ENCODE peak calls at places on chromosomes 3 and 15, in four cellular contexts. L, C, I and T are unnamed samples.

GRCh38 chr3:33388374-33389100 is 51.7 kb downstream of the UBP1 start:
- DNase-seq in C (no peak), L (peak; percentile 10), I (no peak), T (no peak)

GRCh38 chr15:87597346-87598052 is 659.0 kb downstream of the NTRK3 start:
- DNase-seq in I (no peak), L (peak; percentile 22), C (no peak), T (no peak)

GRCh38 chr3:27721717-27722564 is at the start of gene EOMES:
- DNase-seq in C (peak; percentile 93), I (no peak), L (peak; percentile 34), T (peak; percentile 48)

GRCh38 chr3:3648961-3649360 is 150.3 kb upstream of the LRRN1 start:
- DNase-seq in L (no peak), C (no peak), I (no peak), T (no peak)

GRCh38 chr15:34849364-34849959 is 54.1 kb upstream of the ACTC1 start:
- DNase-seq in C (no peak), L (no peak), I (no peak), T (no peak)

GRCh38 chr3:48023377-48023776 is 7.2 kb upstream of the MAP4 start:
- DNase-seq in C (peak; percentile 1), I (no peak), L (no peak), T (peak; percentile 24)

GRCh38 chr15:73765778-73766177 is 12.6 kb upstream of the INSYN1 start:
- DNase-seq in I (no peak), L (no peak), C (no peak), T (no peak)

GRCh38 chr3:134854285-134854684 is 59.2 kb downstream of the EPHB1 start:
- DNase-seq in I (no peak), L (no peak), C (no peak), T (no peak)

GRCh38 chr3:179268400-179269051 is 17.6 kb upstream of the KCNMB3 start:
- DNase-seq in L (no peak), I (peak; percentile 23), C (no peak), T (no peak)

GRCh38 chr3:171516765-171517164 is 56.6 kb upstream of the TNIK start:
- DNase-seq in I (no peak), L (no peak), C (no peak), T (no peak)

GRCh38 chr15:90618330-90619136 is 88.8 kb downstream of the CRTC3 start:
- DNase-seq in L (no peak), C (no peak), I (no peak), T (no peak)

GRCh38 chr3:123286308-123287023 is 84.7 kb downstream of the SEC22A start:
- DNase-seq in I (peak; percentile 55), C (peak; percentile 94), L (peak; percentile 83), T (peak; percentile 77)

GRCh38 chr3:42120866-42121265 is 29.7 kb downstream of the TRAK1 start:
- DNase-seq in I (no peak), C (no peak), L (no peak), T (no peak)

GRCh38 chr15:31471731-31472430 is 145.2 kb downstream of the KLF13 start:
- DNase-seq in I (peak; percentile 64), C (peak; percentile 96), L (peak; percentile 89), T (peak; percentile 94)

GRCh38 chr15:73598540-73599195 is 34.5 kb downstream of the NPTN start:
- DNase-seq in I (no peak), C (no peak), L (no peak), T (peak; percentile 43)

GRCh38 chr15:91104111-91104510 is 4.1 kb downstream of the SV2B start:
- DNase-seq in C (no peak), L (no peak), I (no peak), T (no peak)

GRCh38 chr15:74655424-74655823 is 39.8 kb downstream of the CLK3 start:
- DNase-seq in I (no peak), C (no peak), L (no peak), T (no peak)

GRCh38 chr15:94584833-94585244 is 353.5 kb downstream of the MCTP2 start:
- DNase-seq in L (peak; percentile 18), I (no peak), C (no peak), T (no peak)

DNA sequence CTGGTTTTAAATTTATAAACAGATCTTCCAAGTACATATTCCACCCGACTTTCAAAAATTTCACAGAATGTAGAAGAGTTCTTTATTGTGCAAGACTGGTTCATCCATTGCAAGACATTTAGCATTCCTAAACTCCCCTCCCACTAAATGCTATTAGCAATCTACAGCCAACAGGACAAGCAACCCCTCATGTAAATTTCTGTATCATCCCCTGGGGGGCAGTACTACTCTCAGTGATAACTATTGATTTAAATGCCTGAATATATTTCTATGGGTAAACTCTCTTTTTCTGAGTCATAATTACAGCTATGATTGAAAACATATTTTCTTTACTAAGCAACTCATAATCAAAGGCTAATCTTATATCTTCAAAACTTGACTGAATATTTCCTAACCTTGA is 10.7 kb upstream of the SLC15A2 start:
- DNase-seq in L (peak; percentile 54), I (no peak), C (peak; percentile 27), T (peak; percentile 43)
- TF ChIP-seq CTCF in L (peak; percentile 45), I (no peak), C (peak; percentile 51), T (peak; percentile 7)

DNA sequence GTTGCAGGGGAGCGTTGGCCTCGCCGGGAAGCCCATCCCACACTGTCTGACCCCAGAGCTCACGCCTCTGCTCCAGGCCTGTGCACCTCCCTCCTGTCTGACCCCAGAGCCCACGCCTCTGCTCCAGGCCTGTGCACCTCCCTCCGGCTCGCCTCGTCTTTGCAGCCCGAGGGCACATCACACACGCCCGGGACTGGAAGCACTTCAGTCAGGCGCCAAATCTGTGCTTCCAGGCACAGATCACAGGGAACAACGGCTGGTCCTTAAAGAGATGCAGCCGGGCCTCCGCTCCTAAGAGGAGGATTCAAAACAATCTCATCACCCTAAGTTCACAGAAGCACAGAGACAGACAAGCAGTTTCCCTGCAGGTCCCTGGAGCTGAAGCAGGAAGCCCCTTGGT is 103.0 kb upstream of the RPL32 start:
- DNase-seq in L (no peak), C (no peak), I (no peak), T (no peak)
- H3K4me3 ChIP-seq in L (no peak overlapping the region), C (no peak overlapping the region), I (no peak overlapping the region), T (no peak overlapping the region)

DNA sequence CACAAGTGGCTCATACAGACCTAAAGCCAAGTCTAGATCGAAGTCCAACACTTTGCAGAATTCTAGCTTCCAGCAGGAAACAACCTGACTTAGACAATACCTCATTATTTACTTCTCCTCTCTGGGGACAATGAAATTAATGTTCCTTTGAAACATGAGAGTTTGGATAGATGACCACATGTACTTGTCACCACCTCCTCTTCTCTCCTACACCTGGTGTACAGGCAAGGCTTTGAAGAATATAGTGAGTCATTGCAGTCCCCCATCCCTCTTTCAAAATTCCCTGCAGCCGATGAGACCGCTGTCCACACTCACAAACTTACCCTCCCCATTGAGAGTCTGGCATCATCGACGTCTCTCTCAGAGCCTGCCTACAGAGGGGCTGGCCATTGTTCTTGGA is 189.0 kb upstream of the HES1 start:
- DNase-seq in I (no peak), C (no peak), L (no peak), T (peak; percentile 5)
- TF ChIP-seq CTCF in I (no peak), C (no peak), L (no peak), T (no peak)

DNA sequence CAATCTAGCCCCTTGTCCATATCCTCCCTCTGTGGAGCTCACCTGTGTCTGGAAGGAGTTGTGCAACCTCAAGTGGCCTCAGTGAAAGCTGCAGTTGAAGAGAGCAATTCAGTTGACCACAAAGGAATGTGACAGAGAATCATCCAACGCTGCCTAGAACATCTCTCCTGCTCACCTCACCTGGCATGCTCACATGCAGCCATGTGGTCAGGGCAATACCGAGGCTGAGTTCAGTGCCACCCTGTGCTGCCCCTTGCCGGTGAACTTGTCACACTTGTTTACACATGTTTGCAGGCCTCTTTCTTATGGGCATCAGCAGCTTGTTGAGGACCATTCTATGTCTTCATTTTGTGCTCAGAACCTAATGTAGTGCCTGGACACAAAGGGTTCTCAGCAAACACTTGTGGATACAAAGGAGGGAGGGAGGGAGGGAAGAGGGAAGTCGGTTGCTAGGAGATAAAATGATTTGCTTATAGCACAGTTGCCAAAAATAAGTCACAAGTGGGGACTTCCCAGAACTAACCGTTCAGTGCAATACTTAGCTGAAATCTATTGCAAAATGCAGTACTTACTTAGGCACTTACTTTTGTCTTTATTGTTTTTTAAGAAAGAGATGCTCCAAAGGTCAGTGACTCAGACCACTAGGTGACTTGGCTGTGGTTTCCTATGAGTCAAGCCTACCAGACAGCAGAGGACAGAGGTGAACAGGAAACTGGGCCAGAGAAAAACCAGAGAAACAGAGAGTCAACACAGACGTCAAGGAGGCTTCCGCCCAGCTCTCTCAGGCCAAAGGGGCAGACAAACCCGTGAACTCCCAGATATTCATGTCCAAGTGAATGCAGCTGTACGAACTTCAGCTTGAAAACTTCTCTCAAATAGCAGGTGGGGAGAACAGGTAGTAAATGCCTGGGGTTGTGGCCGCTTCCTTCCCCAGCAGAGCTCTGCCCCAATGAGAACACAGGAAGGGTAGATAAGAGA is 227.8 kb upstream of the CTNNB1 start:
- DNase-seq in C (peak; percentile 65), L (peak; percentile 99), I (peak; percentile 91), T (peak; percentile 97)
- H3K4me3 ChIP-seq in C (no peak overlapping the region), L (no peak overlapping the region), I (no peak overlapping the region), T (peak overlapping the region; percentile 16)

DNA sequence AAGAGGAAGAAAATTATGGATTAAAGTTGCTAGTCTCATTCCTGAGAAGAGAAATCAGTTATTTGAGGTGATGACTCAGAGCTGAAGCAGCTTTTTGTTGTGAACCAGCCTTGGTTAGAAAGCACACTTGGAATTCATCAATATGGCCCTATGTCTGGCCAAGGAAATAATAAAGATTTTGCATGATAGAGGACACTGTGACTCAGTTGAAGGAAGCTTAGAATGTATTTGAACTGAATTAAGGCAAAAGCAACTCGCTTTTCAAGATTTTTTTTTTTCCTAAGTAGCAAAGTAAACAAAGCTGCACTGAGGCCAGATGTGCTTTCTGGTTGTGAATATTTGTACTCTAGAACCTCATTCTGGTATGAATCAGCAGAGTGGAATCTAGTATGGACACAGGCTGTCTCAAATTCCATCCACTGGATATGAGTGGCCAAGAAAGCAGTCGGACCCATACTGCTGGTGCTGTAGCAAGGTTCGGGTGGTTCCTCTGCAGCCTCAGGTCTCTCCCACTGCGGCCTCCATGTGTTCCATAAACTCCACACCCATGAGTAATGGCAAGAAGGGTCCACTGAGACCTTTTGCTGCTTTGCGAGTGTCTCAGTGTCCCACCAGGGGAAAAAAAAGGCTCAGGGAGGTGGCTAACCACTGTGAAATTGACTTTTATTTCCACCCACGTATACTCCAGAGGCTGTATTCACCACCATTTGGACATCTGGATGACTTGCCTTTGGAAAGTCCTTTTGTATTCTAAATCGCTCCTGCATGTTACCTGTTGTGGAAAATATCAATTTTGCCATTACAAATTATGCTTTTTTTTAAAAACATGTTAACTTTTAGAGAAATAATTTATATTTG is 53.1 kb downstream of the TGFBR2 start:
- DNase-seq in L (peak; percentile 91), C (no peak), I (no peak), T (peak; percentile 86)
- TF ChIP-seq CTCF in L (no peak), C (no peak), I (no peak), T (no peak)

GRCh38 chr15:41622901-41623300 is 37.3 kb upstream of the MGA start:
- DNase-seq in L (peak; percentile 26), I (no peak), C (no peak), T (peak; percentile 41)

GRCh38 chr15:41621200-41622193 is 38.7 kb upstream of the MGA start:
- DNase-seq in L (peak; percentile 88), I (peak; percentile 78), C (peak; percentile 97), T (peak; percentile 77)

DNA sequence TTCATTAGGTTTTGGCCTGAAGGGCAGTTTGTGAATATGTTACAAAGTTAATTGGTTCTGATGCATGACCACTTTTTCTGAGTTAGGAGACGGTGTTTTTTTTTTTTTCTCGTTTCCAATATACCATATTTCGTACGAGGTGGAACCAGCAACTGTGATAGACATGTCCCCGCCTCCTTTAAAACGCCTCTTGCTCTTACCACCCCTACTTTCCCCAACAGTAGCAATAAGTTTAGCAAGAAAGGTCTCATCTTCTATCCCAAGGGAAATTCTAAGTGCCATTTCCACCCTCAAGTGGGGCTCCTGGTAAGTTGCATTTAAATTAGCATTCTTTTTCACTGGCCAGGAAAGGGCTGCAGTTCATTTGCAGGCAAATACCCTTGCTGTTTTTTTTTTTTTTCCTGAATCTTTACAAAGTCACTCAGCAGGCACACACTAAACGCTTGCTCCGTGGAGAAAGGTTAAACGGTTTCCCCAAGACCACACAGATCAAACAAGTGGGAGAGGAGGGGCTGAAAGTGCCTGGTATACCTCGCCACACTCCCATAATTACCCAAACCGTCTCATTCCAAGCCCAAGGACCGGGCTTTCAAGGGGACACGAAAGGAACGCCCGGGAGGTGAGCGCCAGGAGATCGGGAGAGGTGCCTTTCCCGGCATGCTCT is 39.5 kb upstream of the MGA start:
- DNase-seq in L (no peak), C (peak; percentile 59), I (no peak), T (no peak)
- H3K4me3 ChIP-seq in L (peak overlapping the region; percentile 59), C (peak overlapping the region; percentile 72), I (peak overlapping the region; percentile 65), T (peak overlapping the region; percentile 59)